ENCODE peak calls at places on chromosomes 5 and 9, in four cellular contexts. Y, R, P and N are unnamed samples.

GRCh38 chr5:179242676-179243075 is 102.6 kb downstream of the ADAMTS2 start:
- DNase-seq in Y (no peak), P (no peak), R (no peak), N (no peak)

GRCh38 chr5:18736051-18736398 is 1101.8 kb downstream of the TAF11L14 start:
- DNase-seq in Y (no peak), P (no peak), R (no peak), N (no peak)

GRCh38 chr9:132108728-132109127 is 29.1 kb upstream of the MED27 start:
- DNase-seq in R (no peak), P (no peak), Y (no peak), N (no peak)

GRCh38 chr5:43065384-43066230 is 25.5 kb upstream of the ANXA2R start:
- DNase-seq in R (peak), Y (peak), P (peak), N (no peak)

GRCh38 chr5:52915176-52915875 is 73.8 kb upstream of the ITGA2 start:
- DNase-seq in Y (peak), R (no peak), P (peak), N (peak)

GRCh38 chr5:132296412-132297001 is 2.3 kb downstream of the SLC22A4 start:
- DNase-seq in R (no peak), Y (peak), P (no peak), N (no peak)

GRCh38 chr9:133944746-133945135 is 47.4 kb downstream of the VAV2 start:
- DNase-seq in R (peak), P (peak), Y (peak), N (peak)

GRCh38 chr5:50768650-50769049 is 102.2 kb downstream of the PARP8 start:
- DNase-seq in R (no peak), Y (no peak), P (no peak), N (no peak)

GRCh38 chr5:132475939-132476852 is 14.4 kb downstream of the IRF1 start:
- DNase-seq in Y (no peak), R (no peak), P (peak), N (no peak)

GRCh38 chr5:180396931-180397330 is 43.8 kb upstream of the GFPT2 start:
- DNase-seq in P (no peak), Y (no peak), R (no peak), N (no peak)

GRCh38 chr5:95884021-95884333 is 61.5 kb upstream of the GLRX start:
- DNase-seq in R (no peak), Y (peak), P (peak), N (no peak)

GRCh38 chr5:168390491-168390890 is 95.8 kb upstream of the RARS1 start:
- DNase-seq in Y (no peak), R (no peak), P (no peak), N (peak)

GRCh38 chr5:111628901-111629300 is 116.6 kb upstream of the STARD4 start:
- DNase-seq in Y (peak), P (no peak), R (no peak), N (no peak)

GRCh38 chr5:53092242-53092641 is 17.3 kb downstream of the MOCS2 start:
- DNase-seq in P (no peak), Y (no peak), R (no peak), N (no peak)

GRCh38 chr9:95044731-95045508 is 272.6 kb downstream of the FANCC start:
- DNase-seq in P (no peak), Y (no peak), R (no peak), N (no peak)

GRCh38 chr5:176609724-176610429 is at the start of gene GPRIN1:
- DNase-seq in P (peak), Y (peak), R (no peak), N (no peak)

GRCh38 chr5:66891184-66891925 is 295.2 kb downstream of the MAST4 start:
- DNase-seq in R (no peak), P (peak), Y (peak), N (no peak)

GRCh38 chr5:76590027-76590426 is 33.2 kb downstream of the F2RL2 start:
- DNase-seq in Y (no peak), R (no peak), P (no peak), N (no peak)

GRCh38 chr9:121853617-121854395 is 202.4 kb downstream of the DAB2IP start:
- DNase-seq in Y (no peak), P (no peak), R (no peak), N (no peak)

GRCh38 chr9:38036359-38037084 is 32.5 kb downstream of the SHB start:
- DNase-seq in P (peak), Y (no peak), R (peak), N (peak)

GRCh38 chr5:132086277-132086794 is 12.7 kb downstream of the CSF2 start:
- DNase-seq in Y (peak), P (peak), R (peak), N (peak)

GRCh38 chr5:91635950-91636349 is 252.8 kb upstream of the ARRDC3 start:
- DNase-seq in Y (no peak), P (no peak), R (no peak), N (no peak)

DNA sequence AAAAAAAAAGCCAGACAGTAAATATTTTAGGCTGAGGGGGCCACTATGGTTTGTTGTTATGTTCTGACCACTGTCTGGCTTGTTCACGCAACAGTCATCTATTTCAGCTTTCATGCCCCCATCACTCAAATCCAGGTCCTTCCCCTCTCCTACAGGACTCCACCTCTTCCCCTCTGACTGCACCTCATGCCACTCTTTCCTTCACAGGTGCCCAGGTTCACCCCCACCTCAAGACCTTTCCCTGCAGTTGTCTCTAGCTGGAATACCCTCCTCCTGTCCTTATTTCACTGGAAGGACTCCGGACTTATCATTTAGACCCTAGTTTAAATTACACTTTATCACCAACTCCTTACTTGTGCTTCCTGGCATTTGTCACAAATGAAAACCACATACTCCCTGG is 3.4 kb downstream of the RPS14 start:
- DNase-seq in Y (no peak), P (no peak), R (no peak), N (no peak)
- H3K27ac ChIP-seq in Y (no peak), P (no peak), R (no peak), N (no peak)

GRCh38 chr9:120478208-120478607 is 101.8 kb downstream of the CDK5RAP2 start:
- DNase-seq in R (no peak), Y (peak), P (no peak), N (no peak)
- H3K27ac ChIP-seq in R (no peak), Y (no peak), P (no peak), N (no peak)

GRCh38 chr9:70485273-70485858 is 70.9 kb upstream of the KLF9 start:
- DNase-seq in P (peak), R (peak), Y (no peak), N (no peak)

GRCh38 chr9:70488793-70489105 is 74.3 kb upstream of the KLF9 start:
- DNase-seq in R (no peak), P (no peak), Y (no peak), N (no peak)

GRCh38 chr9:70490478-70490877 is 76.0 kb upstream of the KLF9 start:
- DNase-seq in P (no peak), Y (no peak), R (no peak), N (no peak)

GRCh38 chr9:70486127-70486526 is 71.7 kb upstream of the KLF9 start:
- DNase-seq in Y (no peak), P (no peak), R (no peak), N (no peak)

DNA sequence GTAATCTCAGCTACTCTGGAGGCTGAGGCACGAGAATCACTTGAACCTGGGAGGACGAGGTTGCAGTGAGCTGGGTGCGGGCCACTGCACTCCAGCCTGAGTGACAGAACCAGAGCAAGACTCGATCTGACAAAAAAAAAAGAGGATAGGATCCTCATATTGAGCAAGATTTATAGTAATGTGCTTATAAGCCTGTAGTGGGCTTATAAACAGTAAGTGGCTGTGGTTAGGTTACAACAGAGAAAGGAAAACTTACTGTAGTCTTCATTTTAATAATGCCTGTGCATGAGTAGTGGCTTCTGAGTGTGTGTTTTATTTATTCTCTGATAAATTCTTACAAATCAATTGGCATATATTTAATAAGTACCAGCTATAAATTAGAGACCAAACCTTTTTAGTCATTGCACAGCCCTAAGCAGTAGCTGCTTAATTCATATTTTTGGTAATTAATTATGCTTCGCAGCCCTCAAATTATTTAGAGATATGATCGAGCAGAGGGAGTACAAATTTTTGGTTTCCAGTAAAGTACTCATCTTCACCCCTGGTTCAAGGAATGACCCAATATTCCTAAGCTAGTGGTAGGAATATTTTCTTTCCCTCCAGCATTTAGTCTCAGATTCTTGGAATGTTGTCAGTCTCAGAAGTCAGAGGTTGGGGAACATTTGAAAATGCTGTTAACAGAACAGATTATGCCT is 73.8 kb upstream of the KLF9 start:
- DNase-seq in R (no peak), Y (no peak), P (no peak), N (no peak)
- H3K27ac ChIP-seq in R (peak), Y (no peak), P (peak), N (no peak)

GRCh38 chr9:114174557-114174875 is 19.2 kb downstream of the COL27A1 start:
- DNase-seq in Y (no peak), P (no peak), R (no peak), N (no peak)

GRCh38 chr9:114170792-114171461 is 15.6 kb downstream of the COL27A1 start:
- DNase-seq in Y (no peak), R (no peak), P (no peak), N (no peak)

GRCh38 chr9:114171500-114171899 is 16.2 kb downstream of the COL27A1 start:
- DNase-seq in R (no peak), Y (no peak), P (no peak), N (no peak)

GRCh38 chr9:114174876-114175771 is 19.8 kb downstream of the COL27A1 start:
- DNase-seq in P (no peak), R (peak), Y (peak), N (no peak)

DNA sequence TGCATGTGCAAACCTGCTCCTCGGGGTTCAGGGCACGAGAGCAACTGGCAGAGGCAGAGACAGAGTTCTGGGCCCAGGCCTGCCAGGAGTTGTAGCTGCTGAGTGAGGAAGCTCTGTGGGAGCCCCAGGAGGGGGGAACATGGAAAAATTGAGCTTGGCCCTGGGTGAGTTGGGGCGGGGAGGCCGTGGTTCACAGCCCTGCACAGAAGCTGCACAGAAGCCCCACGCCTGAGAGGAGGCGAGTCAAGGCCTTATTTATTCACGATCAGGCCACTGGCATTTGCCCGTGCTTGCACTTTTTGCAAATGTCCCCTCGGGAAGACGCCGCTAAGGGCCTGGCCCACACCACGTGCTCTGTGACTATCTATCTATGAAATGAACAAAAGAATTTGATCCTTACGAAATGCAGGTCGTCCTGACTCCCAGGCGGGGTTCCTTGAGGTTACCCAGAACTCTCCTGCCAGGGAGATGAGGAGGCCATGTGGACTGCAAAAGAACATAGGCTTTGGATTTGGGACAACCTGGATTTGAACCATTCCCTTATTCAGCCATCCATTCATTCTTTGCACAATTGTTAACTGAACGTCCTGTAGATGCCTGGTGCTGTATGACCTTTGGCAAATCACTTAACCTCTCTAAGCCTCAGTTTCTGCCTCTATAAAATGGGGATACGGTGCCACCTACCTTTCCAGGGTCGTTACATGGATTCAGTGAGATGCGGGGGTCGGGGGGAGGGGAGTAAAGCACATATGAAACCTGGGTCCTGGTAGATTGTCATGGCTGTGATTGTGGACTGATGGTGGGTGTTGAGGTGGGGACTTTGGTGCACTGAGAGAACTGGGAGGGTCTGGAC is 17.9 kb downstream of the COL27A1 start:
- DNase-seq in Y (peak), P (peak), R (no peak), N (no peak)
- H3K27ac ChIP-seq in Y (no peak), P (no peak), R (peak), N (peak)

GRCh38 chr5:159033351-159033657 is 66.4 kb downstream of the EBF1 start:
- DNase-seq in R (no peak), P (no peak), Y (no peak), N (no peak)
- H3K27ac ChIP-seq in R (no peak), P (no peak), Y (no peak), N (no peak)

GRCh38 chr9:89411759-89412158 is 86.2 kb downstream of the SEMA4D start:
- DNase-seq in P (no peak), R (no peak), Y (no peak), N (no peak)

GRCh38 chr9:89412951-89413350 is 85.0 kb downstream of the SEMA4D start:
- DNase-seq in R (no peak), Y (no peak), P (no peak), N (no peak)

GRCh38 chr9:89408628-89409101 is 89.2 kb downstream of the SEMA4D start:
- DNase-seq in P (peak), Y (no peak), R (no peak), N (no peak)

GRCh38 chr9:89410709-89411111 is 87.2 kb downstream of the SEMA4D start:
- DNase-seq in Y (no peak), P (no peak), R (no peak), N (no peak)

DNA sequence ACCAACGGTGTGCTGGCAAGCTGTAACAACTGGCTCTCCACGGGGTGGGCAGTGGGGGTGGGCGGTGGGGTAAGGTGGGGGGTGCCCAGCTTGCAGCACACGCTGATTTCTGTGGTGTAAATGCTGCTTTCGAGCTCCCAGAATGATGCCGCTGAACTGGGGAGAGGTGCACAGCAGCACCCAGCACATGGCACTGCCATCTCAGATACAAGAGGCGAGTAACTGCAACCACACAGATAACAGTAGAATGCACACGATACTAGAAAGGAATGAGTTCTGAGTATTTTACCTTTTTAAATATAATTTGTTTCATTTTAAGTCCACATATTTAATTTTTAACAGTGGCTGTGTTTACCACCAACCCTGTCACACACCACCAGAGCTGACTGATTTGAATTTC is 87.9 kb downstream of the SEMA4D start:
- DNase-seq in P (no peak), Y (no peak), R (no peak), N (no peak)
- H3K27ac ChIP-seq in P (no peak), Y (no peak), R (no peak), N (no peak)

DNA sequence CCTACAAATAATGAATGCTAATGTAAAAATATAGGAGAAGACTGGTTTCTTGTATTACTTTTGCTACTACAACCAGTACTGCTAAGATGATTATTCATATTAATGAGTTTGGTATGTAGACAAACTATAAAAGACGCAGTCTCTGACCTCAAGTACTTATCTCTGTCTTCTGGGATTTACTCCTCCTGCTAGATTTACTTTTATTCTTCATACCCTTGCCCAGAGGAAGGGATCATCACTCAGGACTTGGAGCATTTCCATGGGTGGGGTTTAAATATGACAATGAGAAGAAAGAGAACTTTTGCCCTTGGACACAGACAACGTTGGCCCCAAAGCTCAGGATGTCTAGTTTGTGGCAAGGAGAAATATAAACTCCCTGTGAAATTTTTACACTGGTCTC is 126.1 kb downstream of the BNC2 start:
- DNase-seq in P (no peak), R (no peak), Y (peak), N (no peak)
- H3K27ac ChIP-seq in P (no peak), R (no peak), Y (no peak), N (no peak)

GRCh38 chr5:14183187-14183939 is 40.2 kb downstream of the TRIO start:
- DNase-seq in R (no peak), Y (peak), P (peak), N (no peak)
- H3K27ac ChIP-seq in R (peak), Y (peak), P (no peak), N (peak)